ENCODE peak calls at places on chromosomes 12 and 14, in five cellular contexts. C is skeletal muscle cell, B is fibroblast of mammary gland, L is Peyer's patch, T is AG04450. G is an unnamed sample.

GRCh38 chr14:103721334-103722120 is 5.9 kb downstream of the ZFYVE21 start:
- DNase-seq in B (peak), T (no peak), L (no peak), C (no peak), G (no peak)

GRCh38 chr12:48988030-48988649 is 10.0 kb downstream of the WNT1 start:
- DNase-seq in T (no peak), L (peak), B (peak), C (no peak), G (peak)

GRCh38 chr14:89826581-89826980 is 127.9 kb downstream of the EFCAB11 start:
- DNase-seq in L (no peak), B (no peak), T (no peak), C (no peak), G (no peak)

GRCh38 chr14:32564591-32564990 is 235.5 kb downstream of the AKAP6 start:
- DNase-seq in T (no peak), C (peak), B (no peak), L (no peak), G (no peak)

GRCh38 chr12:54052745-54053624 is 650 bp upstream of the HOXC4 start:
- DNase-seq in C (no peak), B (peak), T (no peak), L (no peak), G (no peak)

GRCh38 chr12:75177997-75178396 is 31.6 kb downstream of the KCNC2 start:
- DNase-seq in B (peak), T (peak), L (no peak), C (peak), G (no peak)

GRCh38 chr12:92928431-92928961 is 599 bp downstream of the EEA1 start:
- DNase-seq in B (peak), C (no peak), T (no peak), L (no peak), G (peak)

GRCh38 chr14:71720978-71721624 is 211.1 kb upstream of the RGS6 start:
- DNase-seq in B (peak), L (no peak), T (no peak), C (peak), G (peak)

GRCh38 chr12:125064492-125064891 is 743 bp upstream of the AACS start:
- DNase-seq in T (no peak), L (no peak), C (no peak), B (no peak), G (no peak)

GRCh38 chr14:73814158-73814557 is 37.5 kb upstream of the PTGR2 start:
- DNase-seq in T (no peak), B (no peak), C (no peak), L (no peak), G (no peak)

GRCh38 chr12:93174048-93174447 is 203.7 kb upstream of the NUDT4 start:
- DNase-seq in C (peak), B (peak), L (no peak), T (peak), G (no peak)

GRCh38 chr12:95990136-95990535 is 6.0 kb downstream of the HAL start:
- DNase-seq in T (no peak), C (no peak), L (no peak), B (no peak), G (no peak)

GRCh38 chr14:93688239-93688666 is 100.0 kb downstream of the PRIMA1 start:
- DNase-seq in C (no peak), T (no peak), B (no peak), L (no peak), G (no peak)

GRCh38 chr12:132610051-132610759 is at the start of gene LRCOL1:
- DNase-seq in B (peak), L (peak), C (peak), T (peak), G (no peak)

GRCh38 chr12:86601550-86602308 is 345.5 kb upstream of the MGAT4C start:
- DNase-seq in T (no peak), B (no peak), L (no peak), C (no peak), G (no peak)

GRCh38 chr14:68891851-68892660 is 87.0 kb downstream of the ACTN1 start:
- DNase-seq in L (peak), B (peak), T (no peak), C (peak), G (no peak)

GRCh38 chr12:42759622-42760273 is 170.2 kb upstream of the PRICKLE1 start:
- DNase-seq in L (no peak), C (no peak), T (no peak), B (peak), G (peak)

GRCh38 chr14:91968280-91968679 is 20.8 kb upstream of the FBLN5 start:
- DNase-seq in B (no peak), T (no peak), C (no peak), L (no peak), G (no peak)

GRCh38 chr12:100672075-100672592 is 98.7 kb downstream of the GAS2L3 start:
- DNase-seq in B (peak), C (no peak), L (no peak), T (no peak), G (peak)

GRCh38 chr14:71166434-71166833 is 259.2 kb downstream of the PCNX1 start:
- DNase-seq in T (peak), B (peak), L (no peak), C (peak), G (peak)

GRCh38 chr12:9751204-9752144 is 9.2 kb downstream of the CD69 start:
- DNase-seq in B (peak), L (no peak), C (no peak), T (no peak), G (no peak)

GRCh38 chr12:16788888-16789790 is 183.2 kb upstream of the LMO3 start:
- DNase-seq in L (no peak), T (no peak), C (no peak), B (no peak), G (no peak)

GRCh38 chr12:131021142-131021541 is 67.4 kb downstream of the ADGRD1 start:
- DNase-seq in T (no peak), L (no peak), C (no peak), B (no peak), G (no peak)
- H3K4me3 ChIP-seq in T (no peak), L (no peak), C (no peak), B (no peak), G (no peak)

DNA sequence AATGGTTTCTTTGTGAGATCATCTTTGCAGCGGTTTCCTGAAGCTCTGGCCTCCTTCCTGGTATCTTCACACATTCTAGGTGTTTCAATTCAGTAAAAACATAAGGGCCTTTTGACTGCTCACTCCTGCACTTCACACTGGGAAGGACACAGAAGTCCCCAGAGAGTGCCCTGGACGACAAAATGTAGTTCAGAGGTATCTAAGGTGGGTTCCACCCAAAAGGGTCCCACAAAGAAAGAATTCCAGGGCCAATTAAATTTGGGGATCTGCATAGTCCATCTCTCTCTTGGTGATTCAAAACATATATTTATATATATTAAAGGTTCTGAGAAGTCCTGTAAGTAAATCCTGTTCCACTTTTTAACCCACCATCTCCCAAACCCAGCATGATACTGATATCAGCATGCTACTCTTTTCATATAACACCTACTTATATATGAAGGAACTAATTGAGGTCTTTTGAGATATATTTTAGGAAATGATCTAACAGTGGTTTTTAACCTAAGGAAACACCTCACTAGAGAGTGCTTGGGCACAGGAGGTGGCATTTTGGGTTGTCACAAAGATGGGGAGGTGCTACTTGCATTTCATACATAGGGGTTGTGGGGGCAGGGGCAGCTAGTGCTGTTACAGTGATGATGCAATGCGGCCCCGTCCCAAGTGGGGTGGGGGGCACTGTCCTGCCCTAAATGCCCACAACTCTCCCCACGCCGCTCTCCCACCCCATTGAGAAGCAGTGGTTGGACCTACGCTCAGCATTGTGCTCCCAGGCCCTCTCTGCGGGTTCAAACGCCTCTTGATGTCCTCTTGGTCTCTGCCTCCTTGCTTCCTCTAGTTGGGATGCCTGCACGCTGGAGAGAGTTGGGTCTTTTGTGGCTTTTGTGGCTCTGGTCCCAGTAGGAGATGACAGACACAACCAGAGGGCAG is 109.4 kb downstream of the ARF6 start:
- DNase-seq in L (peak), B (no peak), T (no peak), C (no peak), G (peak)
- H3K4me3 ChIP-seq in L (peak), B (no peak), T (no peak), C (no peak), G (peak)

GRCh38 chr14:21096438-21096837 is 2.0 kb downstream of the ZNF219 start:
- DNase-seq in T (no peak), B (no peak), C (no peak), L (no peak), G (no peak)
- H3K4me3 ChIP-seq in T (no peak), B (no peak), C (no peak), L (no peak), G (no peak)

DNA sequence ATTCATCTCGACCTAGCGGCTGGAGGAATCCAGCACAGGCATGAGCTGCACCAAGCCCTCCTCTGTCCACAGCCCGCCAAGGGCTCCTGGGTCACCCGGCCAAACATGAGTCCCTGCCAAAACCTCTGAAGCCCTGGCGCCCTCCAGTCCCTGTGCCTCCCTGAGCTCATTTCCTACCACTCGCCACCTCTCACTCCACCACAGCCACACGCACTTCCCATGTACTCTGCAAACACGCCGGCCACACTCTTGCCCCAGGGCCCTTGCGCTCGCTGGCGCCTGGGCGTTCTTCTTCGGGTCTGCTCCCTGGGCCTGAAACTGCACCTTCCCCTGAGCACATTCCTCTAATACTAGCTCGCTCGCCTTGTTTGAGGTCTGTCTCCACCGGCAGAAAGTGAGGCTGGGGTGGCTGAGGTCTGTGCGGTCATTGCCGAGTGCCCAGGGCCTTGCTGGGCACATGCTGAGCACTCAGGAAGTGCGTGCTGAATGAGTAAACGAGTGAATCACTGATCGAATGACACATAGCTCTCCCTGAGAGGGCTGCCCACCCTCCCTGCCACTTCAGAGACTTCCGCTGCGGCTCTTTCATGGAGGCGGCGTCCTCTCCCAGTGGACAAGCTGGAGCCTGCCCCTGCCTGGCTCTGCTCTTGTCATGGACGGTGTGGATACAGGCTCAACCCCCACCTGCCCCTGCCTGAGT is 33.7 kb upstream of the DLK1 start:
- DNase-seq in C (peak), T (peak), B (peak), L (no peak), G (no peak)
- H3K4me3 ChIP-seq in C (no peak), T (no peak), B (no peak), L (no peak), G (no peak)

G was measured in colonic mucosa.